ENCODE peak calls at places on chromosomes 6 and 20, in five cellular contexts. P, F, W, Y and V are unnamed samples.

GRCh38 chr6:53943410-53943809 is 148.6 kb downstream of the LRRC1 start:
- DNase-seq in P (no peak), F (no peak), W (no peak), Y (no peak), V (no peak)

GRCh38 chr6:106102034-106102433 is 15.9 kb downstream of the PRDM1 start:
- DNase-seq in P (no peak), F (no peak), W (no peak), Y (no peak), V (no peak)

GRCh38 chr6:64012351-64013060 is 376.9 kb downstream of the PHF3 start:
- DNase-seq in P (peak; percentile 57), F (no peak), W (no peak), Y (peak; percentile 57), V (peak; percentile 1)

GRCh38 chr6:129251669-129252376 is 368.9 kb downstream of the LAMA2 start:
- DNase-seq in P (peak; percentile 68), F (peak; percentile 63), W (no peak), Y (peak; percentile 71), V (peak; percentile 13)

GRCh38 chr6:84504025-84504424 is 260.4 kb downstream of the TBX18 start:
- DNase-seq in P (no peak), F (no peak), W (no peak), Y (no peak), V (no peak)

GRCh38 chr6:158051968-158052367 is 70.3 kb downstream of the SYNJ2 start:
- DNase-seq in P (no peak), F (no peak), W (no peak), Y (no peak), V (no peak)

GRCh38 chr6:42781546-42781810 is 374 bp upstream of the BICRAL start:
- DNase-seq in P (no peak), F (peak; percentile 30), W (no peak), Y (no peak), V (no peak)

GRCh38 chr20:4470375-4470774 is 251.3 kb upstream of the PRND start:
- DNase-seq in P (no peak), F (peak; percentile 100), W (peak; percentile 91), Y (no peak), V (no peak)

GRCh38 chr6:4394786-4395185 is 259.4 kb upstream of the ECI2 start:
- DNase-seq in P (no peak), F (no peak), W (no peak), Y (peak; percentile 23), V (no peak)

GRCh38 chr6:138038148-138038870 is 68.9 kb downstream of the PERP start:
- DNase-seq in P (peak; percentile 47), F (no peak), W (no peak), Y (no peak), V (no peak)

GRCh38 chr20:64099086-64099786 is 8.1 kb downstream of the NPBWR2 start:
- DNase-seq in P (peak; percentile 47), F (no peak), W (no peak), Y (no peak), V (no peak)